ENCODE peak calls at places on chromosomes 7 and 10, in five cellular contexts. Y is transverse colon, K is heart left ventricle, M is body of pancreas, I is tibial nerve. P is an unnamed sample.

GRCh38 chr10:119189811-119190282 is 11.2 kb upstream of the PRDX3 start:
- DNase-seq in I (no peak), M (peak), K (no peak), Y (no peak), P (no peak)

GRCh38 chr10:5467634-5468255 is 31.6 kb downstream of the CALML5 start:
- DNase-seq in I (no peak), K (no peak), Y (no peak), M (no peak), P (no peak)

GRCh38 chr7:70325509-70326101 is 727.3 kb downstream of the AUTS2 start:
- DNase-seq in K (peak), Y (no peak), M (no peak), I (no peak), P (no peak)

GRCh38 chr7:28490831-28491230 is 78.5 kb downstream of the CREB5 start:
- DNase-seq in I (no peak), M (no peak), K (no peak), Y (no peak), P (no peak)

GRCh38 chr10:48234295-48234694 is 40.2 kb downstream of the FRMPD2 start:
- DNase-seq in Y (no peak), I (no peak), M (no peak), K (no peak), P (no peak)

GRCh38 chr7:625376-625971 is 101.0 kb upstream of the DNAAF5 start:
- DNase-seq in M (no peak), K (no peak), I (no peak), Y (no peak), P (peak)

GRCh38 chr7:19621740-19622139 is 87.1 kb downstream of the POLR1F start:
- DNase-seq in I (no peak), K (no peak), M (no peak), Y (no peak), P (no peak)

GRCh38 chr10:97714401-97715258 is 1.1 kb downstream of the MARVELD1 start:
- DNase-seq in M (peak), K (peak), Y (peak), I (peak), P (peak)

GRCh38 chr10:123573236-123574147 is 92.7 kb upstream of the GPR26 start:
- DNase-seq in I (no peak), Y (peak), K (no peak), M (peak), P (peak)

GRCh38 chr10:69047111-69047837 is 40.6 kb upstream of the SRGN start:
- DNase-seq in Y (no peak), M (no peak), I (no peak), K (no peak), P (no peak)

GRCh38 chr7:128739048-128739962 is at the start of gene CALU:
- DNase-seq in Y (peak), M (peak), K (peak), I (peak), P (peak)
- TF ChIP-seq POLR2A in Y (peak), M (peak), K (peak), I (peak), P (peak)

GRCh38 chr10:95246582-95247051 is 44.2 kb downstream of the PDLIM1 start:
- DNase-seq in I (peak), M (peak), K (peak), Y (peak), P (peak)
- TF ChIP-seq POLR2A in I (no peak), M (no peak), K (no peak), Y (no peak), P (no peak)

DNA sequence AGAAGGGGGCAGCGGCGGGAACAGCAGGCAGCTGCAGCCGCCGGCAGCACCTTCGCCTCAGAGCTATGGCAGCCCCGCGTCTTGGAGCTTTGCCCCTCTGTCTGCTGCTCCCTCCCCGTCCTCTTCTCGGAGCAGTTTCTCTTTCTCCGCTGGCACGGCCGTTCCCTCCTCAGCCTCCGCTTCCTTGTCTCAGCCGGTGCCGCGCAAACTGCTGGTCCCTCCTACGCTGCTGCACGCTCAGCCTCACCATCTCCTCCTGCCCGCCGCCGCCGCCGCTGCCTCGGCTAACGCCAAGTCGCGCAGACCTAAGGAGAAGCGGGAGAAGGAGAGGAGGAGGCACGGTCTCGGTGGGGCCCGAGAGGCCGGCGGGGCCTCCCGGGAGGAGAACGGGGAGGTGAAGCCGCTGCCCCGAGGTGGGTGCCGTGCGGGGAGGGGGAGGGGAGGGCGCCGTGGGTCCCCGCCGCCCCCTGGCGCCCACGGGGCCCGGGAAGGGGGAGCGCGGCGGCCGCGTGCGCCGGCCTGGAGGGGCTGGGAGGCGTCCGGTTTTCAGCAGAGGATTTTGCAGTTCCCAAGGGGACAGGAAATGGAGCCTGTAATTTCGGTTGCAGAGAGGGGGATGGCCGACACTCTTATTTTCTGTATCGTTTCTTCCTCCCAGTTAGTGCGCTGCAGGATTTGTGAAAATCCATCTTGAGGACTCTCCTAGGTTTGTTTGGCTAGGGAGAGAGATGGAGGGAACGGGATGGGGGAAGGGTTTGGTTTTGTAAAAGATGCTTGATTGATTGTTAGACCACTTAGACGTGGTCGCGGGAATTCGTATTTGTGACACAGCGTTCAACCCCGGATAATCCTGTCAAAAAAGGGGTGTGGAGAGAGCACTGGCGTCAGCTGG is 630 bp downstream of the RSBN1L start:
- DNase-seq in I (no peak), Y (peak), M (peak), K (peak), P (peak)
- TF ChIP-seq POLR2A in I (no peak), Y (no peak), M (no peak), K (no peak), P (peak)

GRCh38 chr7:98878365-98879197 is at the start of gene TRRAP:
- DNase-seq in K (peak), Y (peak), I (peak), M (peak), P (peak)
- TF ChIP-seq POLR2A in K (no peak), Y (peak), I (no peak), M (peak), P (peak)

DNA sequence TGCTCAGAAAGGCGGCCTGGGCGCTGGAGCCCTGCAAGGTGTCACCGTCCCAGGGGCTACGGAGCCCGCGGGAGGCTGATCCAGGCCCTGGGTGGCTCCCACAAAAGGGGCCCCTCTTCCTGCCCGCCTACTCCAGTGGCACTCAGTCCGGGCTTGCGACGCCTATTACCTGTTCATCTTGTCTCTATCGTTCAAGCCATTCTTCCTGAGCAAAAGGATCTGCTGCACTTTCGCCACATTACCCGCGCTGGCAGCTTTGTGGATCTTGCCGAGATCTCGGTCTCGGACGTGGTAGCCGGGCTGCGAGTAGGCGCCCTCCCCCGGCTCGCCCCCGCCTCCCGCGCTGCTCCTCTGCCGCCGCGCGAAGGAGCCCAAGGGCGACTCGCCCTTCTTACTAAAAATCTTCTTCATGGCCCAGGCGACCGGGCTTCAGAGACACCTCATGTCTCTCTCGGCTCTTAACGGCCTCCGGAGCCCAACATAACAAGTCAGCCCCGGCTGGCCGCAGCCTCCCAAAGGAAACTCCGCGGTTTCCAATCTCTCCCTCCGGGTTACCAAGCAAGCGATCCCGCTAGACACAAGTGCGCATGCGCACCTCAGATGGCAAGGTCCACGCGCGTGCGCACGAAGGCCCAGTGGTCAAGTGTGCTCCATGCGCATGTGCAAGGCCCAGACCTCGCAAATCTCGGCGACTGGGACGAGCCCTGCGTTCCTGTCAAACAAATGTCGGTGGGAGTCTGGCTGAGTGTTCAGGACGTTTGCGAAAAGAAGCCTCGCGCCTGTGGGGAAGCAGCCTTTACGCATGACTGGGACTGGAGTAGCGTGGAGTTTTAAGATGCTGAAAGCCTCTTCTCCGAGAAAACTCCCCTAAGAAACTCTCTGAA is at the start of gene ANKRD26:
- DNase-seq in I (peak), M (peak), K (peak), Y (peak), P (peak)
- TF ChIP-seq POLR2A in I (peak), M (peak), K (peak), Y (peak), P (peak)

GRCh38 chr7:91265693-91266066 is 1.4 kb downstream of the FZD1 start:
- DNase-seq in M (no peak), K (no peak), Y (peak), I (no peak), P (no peak)

GRCh38 chr7:91264924-91265681 is 870 bp downstream of the FZD1 start:
- DNase-seq in K (peak), Y (peak), I (peak), M (peak), P (peak)

GRCh38 chr7:91266067-91266930 is 2.1 kb downstream of the FZD1 start:
- DNase-seq in K (peak), M (no peak), I (peak), Y (peak), P (peak)

GRCh38 chr7:91263359-91264082 is 712 bp upstream of the FZD1 start:
- DNase-seq in K (peak), M (peak), Y (peak), I (no peak), P (peak)

GRCh38 chr7:91264083-91264923 is at the start of gene FZD1:
- DNase-seq in M (peak), Y (peak), I (peak), K (peak), P (peak)
- TF ChIP-seq POLR2A in M (peak), Y (peak), I (peak), K (no peak), P (peak)

P was measured in erythroblast.